ENCODE peak calls at places on chromosomes 3 and 15, in four cellular contexts. E is IMR-90, H is left ventricle myocardium inferior, X is body of pancreas. O is an unnamed sample.

GRCh38 chr15:78850926-78851600 is 21.6 kb upstream of the MORF4L1 start:
- DNase-seq in E (no peak), H (no peak), X (no peak), O (no peak)

GRCh38 chr3:152728346-152728980 is 106.5 kb upstream of the P2RY1 start:
- DNase-seq in E (no peak), H (no peak), X (no peak), O (no peak)

GRCh38 chr3:107676469-107677309 is 153.9 kb downstream of the BBX start:
- DNase-seq in E (peak; percentile 43), H (no peak), X (no peak), O (no peak)

GRCh38 chr3:184685646-184686045 is 26.2 kb downstream of the MAGEF1 start:
- DNase-seq in E (no peak), H (no peak), X (no peak), O (no peak)

GRCh38 chr15:73683624-73684536 is at the start of gene CD276:
- DNase-seq in E (peak; percentile 64), H (peak; percentile 83), X (peak; percentile 88), O (peak; percentile 92)

GRCh38 chr3:426056-426455 is 229.5 kb downstream of the CHL1 start:
- DNase-seq in E (no peak), H (no peak), X (no peak), O (no peak)

GRCh38 chr15:85475317-85475701 is 94.9 kb downstream of the AKAP13 start:
- DNase-seq in E (no peak), H (no peak), X (no peak), O (no peak)

GRCh38 chr3:122213650-122214049 is 30.2 kb downstream of the CASR start:
- DNase-seq in E (no peak), H (no peak), X (no peak), O (no peak)

GRCh38 chr3:5016218-5017161 is 37.3 kb downstream of the BHLHE40 start:
- DNase-seq in E (peak; percentile 80), H (no peak), X (peak; percentile 76), O (peak; percentile 63)

GRCh38 chr3:45199837-45200648 is 26.0 kb downstream of the TMEM158 start:
- DNase-seq in E (peak; percentile 92), H (no peak), X (peak; percentile 26), O (no peak)

DNA sequence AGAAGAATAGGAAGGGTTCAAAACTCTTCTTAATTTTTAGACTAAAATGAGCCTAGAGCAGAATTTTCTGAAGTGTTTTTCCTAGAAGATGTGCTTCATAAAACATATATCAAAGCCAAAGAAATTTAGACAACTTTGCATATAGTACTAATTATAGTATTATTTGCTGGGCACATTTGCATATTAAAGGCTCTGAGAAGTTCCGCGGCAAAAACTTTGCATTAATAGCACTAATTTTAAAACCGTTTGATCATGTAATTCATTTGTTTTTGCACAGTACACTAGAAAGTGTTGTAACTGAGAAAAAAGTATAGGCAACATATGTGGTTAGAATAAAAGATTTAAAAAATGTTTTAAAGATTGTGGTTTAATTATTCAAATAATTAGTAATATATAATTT is 412.0 kb upstream of the NR2F2 start:
- DNase-seq in E (no peak), H (no peak), X (no peak), O (no peak)
- H3K4me3 ChIP-seq in E (no peak overlapping the region), H (no peak overlapping the region), X (no peak overlapping the region), O (no peak overlapping the region)

GRCh38 chr3:99868438-99868723 is 50.7 kb downstream of the CMSS1 start:
- DNase-seq in E (peak; percentile 41), H (no peak), X (no peak), O (no peak)
- H3K27ac ChIP-seq in E (no peak overlapping the region), H (peak overlapping the region; percentile 42), X (no peak overlapping the region), O (no peak overlapping the region)

GRCh38 chr15:68195336-68196112 is 9.6 kb downstream of the CALML4 start:
- DNase-seq in E (no peak), H (no peak), X (no peak), O (no peak)
- H3K4me1 ChIP-seq in E (peaks cover 2% of the 10 kb centered on the region), H (peaks cover 54% of the 10 kb centered on the region), X (peaks cover 12% of the 10 kb centered on the region), O (peaks cover 6% of the 10 kb centered on the region)

DNA sequence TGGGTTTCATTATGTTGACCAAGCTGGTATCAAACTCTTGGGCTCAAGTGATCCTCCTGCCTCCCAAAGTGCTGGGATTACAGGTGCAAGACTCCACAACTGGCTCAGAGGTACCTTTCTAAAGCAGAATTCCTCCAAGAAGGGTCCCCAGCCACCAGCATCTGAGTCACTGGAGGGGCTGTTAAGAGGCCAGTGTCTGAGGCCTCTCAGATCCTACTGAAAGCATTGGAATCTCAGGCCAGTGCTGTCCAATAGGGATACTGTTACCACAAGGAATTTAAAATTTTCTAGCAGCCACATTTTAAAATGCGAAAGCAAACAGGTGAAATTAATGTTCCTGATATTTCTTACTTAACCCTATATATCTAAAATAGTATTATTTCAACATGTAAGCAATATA is 1.3 kb downstream of the CAV3 start:
- DNase-seq in E (no peak), H (no peak), X (no peak), O (no peak)
- H3K4me3 ChIP-seq in E (no peak overlapping the region), H (peak overlapping the region; percentile 67), X (no peak overlapping the region), O (peak overlapping the region; percentile 30)

DNA sequence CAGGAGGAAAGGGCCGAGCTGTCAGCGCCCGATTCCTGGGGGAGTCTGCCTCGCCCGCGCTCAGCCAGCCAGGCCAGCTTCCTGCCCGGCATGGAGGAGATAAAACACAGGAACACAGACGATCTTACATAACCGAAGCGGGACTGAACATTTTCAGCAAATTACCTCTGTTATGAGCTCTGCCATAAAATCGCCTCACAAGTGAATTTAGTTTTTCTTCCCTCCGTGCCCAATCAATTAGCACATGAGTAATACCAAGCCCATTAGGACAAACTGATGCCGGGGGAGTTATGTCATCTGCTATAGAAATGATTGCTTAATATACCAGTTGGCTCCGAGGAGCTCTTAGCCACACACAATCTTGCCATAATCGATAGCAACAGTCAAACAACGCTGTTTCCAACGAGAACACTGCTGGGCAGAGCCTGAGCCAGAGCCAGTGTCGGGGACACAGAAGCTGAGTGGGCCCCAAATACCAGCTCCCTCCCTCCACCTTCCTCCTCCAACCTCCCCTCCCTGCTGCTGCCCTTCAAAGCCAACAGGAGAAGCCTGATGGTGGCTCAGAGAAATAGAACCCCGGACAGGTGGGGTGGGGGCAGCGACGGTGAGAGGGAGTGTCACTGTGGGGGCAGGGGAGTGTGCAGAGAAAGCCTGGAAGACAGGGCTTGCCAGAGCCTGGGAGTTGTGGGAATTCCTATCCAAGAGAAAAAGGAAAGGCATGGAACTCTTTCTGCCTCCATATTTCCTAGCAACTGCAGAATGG is 279.4 kb upstream of the TLE3 start:
- DNase-seq in E (peak; percentile 2), H (peak; percentile 80), X (peak; percentile 67), O (peak; percentile 78)
- H3K27ac ChIP-seq in E (no peak overlapping the region), H (peak overlapping the region; percentile 18), X (peak overlapping the region; percentile 33), O (no peak overlapping the region)

DNA sequence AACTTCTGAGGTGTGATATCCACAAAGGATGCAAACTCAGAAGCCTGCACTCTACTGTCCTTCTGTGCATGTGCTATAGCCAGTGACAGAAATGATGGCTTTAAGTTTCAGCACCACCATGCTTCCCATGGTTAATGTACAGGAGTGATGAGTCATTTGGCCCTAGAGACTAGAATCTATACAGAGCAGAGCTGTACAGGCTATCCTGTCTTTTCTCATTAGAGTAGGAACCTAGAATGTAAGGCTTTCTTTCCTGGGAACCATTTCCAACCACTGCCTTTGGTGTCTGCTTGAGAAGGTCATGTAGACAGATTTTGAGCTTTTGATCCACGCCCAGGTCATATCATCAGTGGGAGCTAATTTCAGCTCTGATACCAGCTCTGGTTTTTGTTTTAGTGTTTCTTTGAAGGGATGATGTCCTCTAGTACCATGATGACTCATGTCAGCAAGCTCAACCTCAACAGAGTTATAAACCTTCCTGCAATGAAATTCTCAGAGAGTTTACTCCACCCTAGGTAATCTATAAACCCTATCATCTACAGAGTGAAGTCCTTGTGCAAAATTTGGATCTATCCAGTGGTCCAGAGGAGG is 543.0 kb downstream of the NTRK3 start:
- DNase-seq in E (no peak), H (no peak), X (no peak), O (no peak)
- H3K4me1 ChIP-seq in E (no peaks in the 10 kb centered on the region), H (peaks cover 17% of the 10 kb centered on the region), X (no peaks in the 10 kb centered on the region), O (no peaks in the 10 kb centered on the region)

DNA sequence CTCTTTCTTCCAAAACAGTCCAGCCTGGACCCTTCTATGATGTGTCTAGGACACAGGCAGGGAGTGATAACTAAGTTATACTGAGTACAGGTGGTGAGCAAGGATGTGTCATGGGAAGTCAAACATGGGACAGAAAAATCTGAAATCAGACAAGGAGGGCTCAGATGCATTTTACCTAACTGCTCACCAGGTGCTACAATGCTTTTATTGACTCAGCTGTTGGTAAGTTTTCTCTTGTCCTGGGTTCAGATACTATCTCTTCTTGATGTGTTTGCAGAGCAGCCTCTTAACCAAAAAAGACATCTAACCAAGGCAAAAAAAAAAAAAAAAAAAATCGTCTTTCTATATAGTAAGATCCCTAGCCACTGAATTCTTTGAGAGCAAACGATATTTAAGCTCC is 378.6 kb downstream of the VPS13C start:
- DNase-seq in E (no peak), H (no peak), X (no peak), O (no peak)
- H3K4me3 ChIP-seq in E (no peak overlapping the region), H (no peak overlapping the region), X (no peak overlapping the region), O (no peak overlapping the region)

GRCh38 chr3:197001106-197001971 is 28.3 kb downstream of the MELTF start:
- DNase-seq in E (no peak), H (peak; percentile 10), X (no peak), O (no peak)

GRCh38 chr3:197003461-197004385 is 25.9 kb downstream of the MELTF start:
- DNase-seq in E (no peak), H (peak; percentile 20), X (peak; percentile 33), O (peak; percentile 72)

GRCh38 chr3:197000211-197000610 is 29.4 kb downstream of the MELTF start:
- DNase-seq in E (peak; percentile 4), H (peak; percentile 4), X (no peak), O (no peak)

GRCh38 chr3:197001972-197002700 is 27.5 kb downstream of the MELTF start:
- DNase-seq in E (no peak), H (peak; percentile 21), X (no peak), O (no peak)

GRCh38 chr3:197002701-197003454 is 26.7 kb downstream of the MELTF start:
- DNase-seq in E (peak; percentile 52), H (peak; percentile 75), X (peak; percentile 90), O (peak; percentile 91)
- H3K27ac ChIP-seq in E (no peak overlapping the region), H (peak overlapping the region; percentile 65), X (peak overlapping the region; percentile 83), O (peak overlapping the region; percentile 2)

DNA sequence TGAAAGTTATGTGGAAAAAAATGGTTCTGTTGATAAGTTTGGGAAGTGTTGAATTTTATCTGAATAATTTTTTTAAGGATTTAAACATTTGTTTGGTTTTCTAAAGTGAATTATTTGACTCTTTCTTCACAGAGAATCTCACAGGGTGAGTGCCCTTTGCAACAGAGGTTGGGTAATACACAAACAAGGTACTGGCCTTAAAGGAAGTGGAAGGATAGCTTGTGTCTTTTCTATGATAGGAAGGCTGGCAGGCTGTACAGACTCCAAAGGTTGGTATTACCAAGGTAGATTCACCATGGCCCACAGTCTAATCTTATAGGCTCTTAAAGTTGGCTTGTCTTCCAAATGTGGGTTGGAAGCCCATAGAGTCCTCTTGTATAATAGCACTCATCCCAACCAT is 311.5 kb downstream of the SV2B start:
- DNase-seq in E (no peak), H (no peak), X (no peak), O (no peak)
- H3K4me1 ChIP-seq in E (no peaks in the 10 kb centered on the region), H (peaks cover 27% of the 10 kb centered on the region), X (peaks cover 7% of the 10 kb centered on the region), O (no peaks in the 10 kb centered on the region)

GRCh38 chr3:187191271-187191670 is 6.0 kb upstream of the RTP1 start:
- DNase-seq in E (no peak), H (no peak), X (no peak), O (no peak)

GRCh38 chr3:187193181-187193580 is 4.1 kb upstream of the RTP1 start:
- DNase-seq in E (no peak), H (no peak), X (no peak), O (no peak)

GRCh38 chr3:187196573-187197094 is 652 bp upstream of the RTP1 start:
- DNase-seq in E (no peak), H (no peak), X (no peak), O (no peak)

GRCh38 chr3:187198490-187198889 is 1.2 kb downstream of the RTP1 start:
- DNase-seq in E (no peak), H (no peak), X (no peak), O (no peak)

GRCh38 chr3:187197255-187197654 is at the start of gene RTP1:
- DNase-seq in E (no peak), H (no peak), X (no peak), O (no peak)
- H3K4me3 ChIP-seq in E (no peak within 1 kb of the TSS), H (no peak within 1 kb of the TSS), X (no peak within 1 kb of the TSS), O (no peak within 1 kb of the TSS)